ENCODE peak calls at places on chromosomes 2 and 18, in eight cellular contexts. Z, X, M, U, E, Y, C and V are unnamed samples.

GRCh38 chr2:8575810-8576423 is 105.9 kb upstream of the ID2 start:
- DNase-seq in Z (no peak), X (no peak), M (no peak), U (no peak), E (no peak), Y (no peak), C (no peak), V (peak)

GRCh38 chr2:44433841-44434240 is 72.1 kb downstream of the CAMKMT start:
- DNase-seq in Z (no peak), X (no peak), M (peak), U (no peak), E (no peak), Y (peak), C (no peak), V (no peak)

GRCh38 chr18:4130734-4131719 is 324.1 kb downstream of the DLGAP1 start:
- DNase-seq in Z (no peak), X (no peak), M (no peak), U (no peak), E (peak), Y (no peak), C (no peak), V (no peak)

GRCh38 chr18:2847341-2848144 is 737 bp downstream of the EMILIN2 start:
- DNase-seq in Z (no peak), X (no peak), M (no peak), U (no peak), E (peak), Y (peak), C (peak), V (no peak)

GRCh38 chr2:145091011-145091744 is 571.3 kb upstream of the ZEB2 start:
- DNase-seq in Z (no peak), X (no peak), M (no peak), U (no peak), E (no peak), Y (peak), C (no peak), V (no peak)

GRCh38 chr2:209236369-209236768 is 187.5 kb upstream of the MAP2 start:
- DNase-seq in Z (no peak), X (no peak), M (no peak), U (no peak), E (no peak), Y (no peak), C (no peak), V (no peak)

GRCh38 chr2:234427081-234428058 is 69.5 kb downstream of the ARL4C start:
- DNase-seq in Z (no peak), X (no peak), M (no peak), U (no peak), E (peak), Y (peak), C (peak), V (no peak)

GRCh38 chr2:184875911-184876310 is 277.6 kb downstream of the ZNF804A start:
- DNase-seq in Z (no peak), X (no peak), M (no peak), U (peak), E (no peak), Y (no peak), C (no peak), V (no peak)

GRCh38 chr2:74001121-74001520 is 16.4 kb downstream of the TET3 start:
- DNase-seq in Z (no peak), X (no peak), M (no peak), U (no peak), E (no peak), Y (no peak), C (no peak), V (no peak)

GRCh38 chr2:240139666-240140393 is 628 bp downstream of the OTOS start:
- DNase-seq in Z (no peak), X (peak), M (no peak), U (no peak), E (no peak), Y (no peak), C (no peak), V (no peak)

GRCh38 chr2:121135168-121135853 is 149.7 kb downstream of the TFCP2L1 start:
- DNase-seq in Z (no peak), X (no peak), M (no peak), U (no peak), E (no peak), Y (no peak), C (no peak), V (no peak)

GRCh38 chr2:46029332-46029811 is 267.8 kb upstream of the EPAS1 start:
- DNase-seq in Z (no peak), X (no peak), M (peak), U (peak), E (no peak), Y (peak), C (peak), V (no peak)

GRCh38 chr18:7623681-7624080 is 56.6 kb downstream of the PTPRM start:
- DNase-seq in Z (no peak), X (no peak), M (no peak), U (no peak), E (no peak), Y (no peak), C (no peak), V (no peak)

GRCh38 chr2:27805180-27805579 is 33.7 kb downstream of the MRPL33 start:
- DNase-seq in Z (no peak), X (no peak), M (no peak), U (no peak), E (no peak), Y (no peak), C (no peak), V (no peak)

GRCh38 chr2:8027387-8027786 is 654.5 kb upstream of the ID2 start:
- DNase-seq in Z (no peak), X (no peak), M (no peak), U (no peak), E (no peak), Y (no peak), C (no peak), V (no peak)

GRCh38 chr2:119240311-119241204 is 16.9 kb downstream of the STEAP3 start:
- DNase-seq in Z (peak), X (peak), M (peak), U (peak), E (peak), Y (peak), C (no peak), V (peak)

GRCh38 chr2:72917138-72917874 is at the start of gene EMX1:
- DNase-seq in Z (peak), X (peak), M (peak), U (no peak), E (peak), Y (no peak), C (peak), V (no peak)

GRCh38 chr2:23602113-23602512 is 217.1 kb downstream of the KLHL29 start:
- DNase-seq in Z (no peak), X (no peak), M (peak), U (peak), E (no peak), Y (peak), C (no peak), V (no peak)

GRCh38 chr2:139694327-139694726 is 914.1 kb upstream of the NXPH2 start:
- DNase-seq in Z (no peak), X (no peak), M (no peak), U (no peak), E (no peak), Y (no peak), C (no peak), V (no peak)

GRCh38 chr2:219434468-219434717 is 250 bp upstream of the SPEG start:
- DNase-seq in Z (no peak), X (no peak), M (no peak), U (no peak), E (no peak), Y (no peak), C (no peak), V (no peak)

GRCh38 chr2:187547353-187547979 is 6.8 kb downstream of the TFPI start:
- DNase-seq in Z (peak), X (no peak), M (peak), U (peak), E (peak), Y (peak), C (no peak), V (peak)

GRCh38 chr2:43214253-43214652 is 12.2 kb downstream of the ZFP36L2 start:
- DNase-seq in Z (no peak), X (no peak), M (no peak), U (no peak), E (no peak), Y (no peak), C (no peak), V (no peak)

GRCh38 chr2:127810156-127810636 is 775 bp downstream of the WDR33 start:
- DNase-seq in Z (peak), X (no peak), M (peak), U (no peak), E (peak), Y (peak), C (no peak), V (no peak)

GRCh38 chr2:24722141-24722790 is 70.9 kb downstream of the PTRHD1 start:
- DNase-seq in Z (no peak), X (no peak), M (no peak), U (no peak), E (no peak), Y (no peak), C (no peak), V (no peak)

GRCh38 chr18:49247786-49248185 is 212.7 kb downstream of the DYM start:
- DNase-seq in Z (no peak), X (no peak), M (no peak), U (no peak), E (no peak), Y (peak), C (no peak), V (no peak)

GRCh38 chr2:101446869-101447268 is 28.0 kb downstream of the RFX8 start:
- DNase-seq in Z (no peak), X (no peak), M (peak), U (no peak), E (no peak), Y (no peak), C (no peak), V (no peak)

GRCh38 chr2:178865537-178865936 is 58.3 kb upstream of the TTN start:
- DNase-seq in Z (no peak), X (no peak), M (no peak), U (no peak), E (no peak), Y (no peak), C (no peak), V (no peak)

GRCh38 chr2:28697602-28698149 is 54.0 kb upstream of the PPP1CB start:
- DNase-seq in Z (no peak), X (no peak), M (no peak), U (no peak), E (no peak), Y (no peak), C (no peak), V (no peak)

GRCh38 chr2:118169359-118170005 is 81.2 kb downstream of the INSIG2 start:
- DNase-seq in Z (no peak), X (no peak), M (no peak), U (no peak), E (peak), Y (no peak), C (no peak), V (no peak)

GRCh38 chr2:218033590-218034496 is 31.0 kb upstream of the TNS1 start:
- DNase-seq in Z (peak), X (peak), M (no peak), U (no peak), E (no peak), Y (no peak), C (peak), V (peak)

GRCh38 chr2:202764991-202765390 is 106.6 kb downstream of the ICA1L start:
- DNase-seq in Z (no peak), X (no peak), M (no peak), U (no peak), E (no peak), Y (no peak), C (no peak), V (no peak)
- TF ChIP-seq CTCF in Z (no peak), X (no peak), M (no peak), U (no peak), E (no peak), Y (no peak), C (no peak), V (no peak)

DNA sequence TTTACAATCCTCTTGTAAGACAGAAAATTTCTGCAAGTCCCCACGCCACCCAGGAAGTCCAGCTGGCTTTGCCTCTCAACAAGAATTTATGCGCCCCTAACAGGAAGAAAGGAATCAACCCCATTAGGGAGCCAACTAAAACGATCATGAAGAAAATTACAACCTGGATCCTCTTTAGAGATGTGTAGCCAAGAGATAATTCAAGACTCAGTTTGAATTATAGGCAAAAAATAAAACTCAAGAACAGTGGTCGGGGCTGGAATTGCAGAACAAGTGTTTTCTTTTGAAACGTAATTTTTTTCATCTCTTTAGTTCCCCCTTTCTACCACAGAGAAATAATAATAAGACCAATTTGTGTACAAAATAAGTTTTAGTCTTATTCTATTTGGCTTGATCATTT is 22.4 kb downstream of the PDCD1 start:
- DNase-seq in Z (no peak), X (no peak), M (no peak), U (no peak), E (no peak), Y (no peak), C (no peak), V (peak)
- TF ChIP-seq CTCF in Z (no peak), X (no peak), M (no peak), U (no peak), E (no peak), Y (no peak), C (no peak), V (no peak)

GRCh38 chr2:85594715-85595377 is 699 bp upstream of the RNF181 start:
- DNase-seq in Z (no peak), X (no peak), M (no peak), U (no peak), E (no peak), Y (no peak), C (no peak), V (no peak)
- TF ChIP-seq CTCF in Z (no peak), X (no peak), M (no peak), U (no peak), E (no peak), Y (no peak), C (no peak), V (no peak)

GRCh38 chr2:86518498-86518897 is 44.7 kb downstream of the CHMP3 start:
- DNase-seq in Z (no peak), X (no peak), M (no peak), U (no peak), E (peak), Y (peak), C (no peak), V (no peak)
- TF ChIP-seq CTCF in Z (no peak), X (no peak), M (peak), U (peak), E (peak), Y (peak), C (no peak), V (no peak)

DNA sequence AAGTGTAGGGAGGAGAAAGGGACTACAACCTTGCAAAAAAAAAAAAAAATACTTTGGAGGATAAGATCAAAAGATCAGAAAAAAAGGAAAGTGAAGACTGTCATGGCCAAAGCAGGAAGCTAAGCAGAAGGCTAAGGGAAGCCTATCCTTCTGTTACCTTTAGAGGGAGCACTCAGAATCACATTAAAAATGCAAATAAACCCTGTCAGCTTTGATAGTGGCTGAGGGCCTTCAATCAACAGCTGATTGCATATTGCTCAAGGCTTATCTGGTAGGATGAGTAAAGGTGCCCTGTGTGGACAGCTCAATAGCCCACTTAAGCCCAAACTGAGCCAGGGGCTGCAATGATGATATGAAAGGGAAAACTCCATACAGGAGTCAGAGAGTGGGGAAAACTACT is 1021.2 kb downstream of the LRP1B start:
- DNase-seq in Z (no peak), X (no peak), M (peak), U (no peak), E (no peak), Y (no peak), C (no peak), V (no peak)
- TF ChIP-seq CTCF in Z (no peak), X (no peak), M (no peak), U (peak), E (peak), Y (no peak), C (no peak), V (no peak)

DNA sequence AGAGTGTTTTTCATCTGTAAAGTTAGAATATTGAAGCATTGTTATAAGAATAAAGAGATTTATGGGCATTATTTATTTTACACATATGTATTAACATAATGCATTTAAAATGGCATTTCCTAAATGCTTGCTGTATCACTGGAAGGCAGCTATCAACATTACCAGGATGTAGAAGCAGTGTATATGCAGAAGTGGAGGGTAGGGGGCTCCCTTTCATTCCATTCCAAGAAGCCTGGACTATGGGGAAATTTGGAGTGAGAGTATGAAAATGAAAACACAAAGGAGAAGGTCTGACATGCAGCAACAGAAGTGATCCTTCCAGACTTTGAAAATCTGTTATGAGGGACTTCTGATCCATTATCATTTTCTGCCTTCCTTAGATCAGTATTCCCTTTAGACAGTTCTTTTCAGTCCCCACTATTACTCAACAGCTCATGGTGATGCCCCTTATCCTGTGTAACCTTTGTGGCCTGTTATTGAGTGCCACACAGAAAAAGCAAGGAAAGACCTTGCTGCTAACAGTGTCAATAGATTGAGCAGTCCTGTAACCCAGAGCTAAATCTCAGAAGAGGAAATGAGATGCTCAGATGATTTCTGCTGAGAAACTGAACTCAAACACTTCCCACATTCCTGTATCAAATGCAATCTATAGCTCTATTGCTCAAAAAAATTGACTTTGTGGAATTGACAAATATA is 216.6 kb downstream of the HNMT start:
- DNase-seq in Z (no peak), X (no peak), M (no peak), U (no peak), E (peak), Y (no peak), C (no peak), V (no peak)
- TF ChIP-seq CTCF in Z (no peak), X (no peak), M (no peak), U (no peak), E (no peak), Y (peak), C (no peak), V (no peak)

GRCh38 chr2:12716250-12717190 is at the start of gene TRIB2:
- DNase-seq in Z (peak), X (peak), M (peak), U (peak), E (peak), Y (peak), C (peak), V (peak)
- TF ChIP-seq CTCF in Z (no peak), X (no peak), M (peak), U (no peak), E (no peak), Y (no peak), C (no peak), V (no peak)

GRCh38 chr2:211055438-211055837 is 499.0 kb downstream of the CPS1 start:
- DNase-seq in Z (no peak), X (no peak), M (no peak), U (no peak), E (peak), Y (no peak), C (peak), V (no peak)
- TF ChIP-seq CTCF in Z (no peak), X (no peak), M (no peak), U (no peak), E (no peak), Y (no peak), C (no peak), V (no peak)

DNA sequence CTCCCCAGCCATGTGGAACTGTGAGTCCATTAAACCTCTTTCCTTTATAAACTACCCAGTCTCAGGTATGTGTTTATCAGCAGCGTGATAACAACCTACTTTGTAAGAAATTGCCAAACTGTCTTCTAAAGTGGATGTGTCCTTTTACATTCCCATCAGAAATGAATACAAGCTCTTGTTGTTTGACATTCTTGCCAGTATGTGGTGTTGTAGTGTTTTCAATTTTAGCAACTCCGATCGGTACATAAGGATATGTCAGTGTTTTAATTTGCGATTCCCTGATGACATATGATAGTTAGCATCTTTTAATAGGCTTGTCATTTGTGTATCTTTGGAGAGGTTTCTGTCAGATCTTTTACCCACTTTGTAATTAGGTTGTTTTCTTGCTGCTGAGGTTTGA is 1156.3 kb upstream of the CRIM1 start:
- DNase-seq in Z (no peak), X (no peak), M (no peak), U (no peak), E (no peak), Y (no peak), C (no peak), V (no peak)
- TF ChIP-seq CTCF in Z (no peak), X (no peak), M (no peak), U (no peak), E (no peak), Y (no peak), C (peak), V (no peak)

DNA sequence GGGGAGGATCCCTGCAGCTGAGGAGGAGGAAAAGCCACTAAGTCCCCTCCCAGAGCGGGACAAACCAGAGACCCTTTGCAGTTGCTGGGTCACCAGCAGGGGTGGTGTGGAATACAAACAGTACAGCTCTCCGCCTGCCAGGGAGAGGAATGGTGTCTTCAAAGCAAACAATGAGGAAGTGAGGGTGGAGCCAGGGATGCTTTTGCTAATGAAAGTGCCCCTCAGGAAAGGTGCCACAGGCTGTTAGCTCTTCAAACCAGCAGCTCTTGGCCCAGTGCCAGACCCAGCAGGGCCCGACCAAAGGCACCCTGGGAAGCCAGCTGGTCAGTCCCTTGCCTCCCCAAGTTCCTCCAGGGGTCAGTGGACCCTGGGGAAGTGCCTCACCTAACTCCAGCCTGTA is 102.8 kb downstream of the HIBCH start:
- DNase-seq in Z (no peak), X (peak), M (no peak), U (no peak), E (peak), Y (no peak), C (peak), V (no peak)
- TF ChIP-seq CTCF in Z (no peak), X (no peak), M (no peak), U (no peak), E (no peak), Y (no peak), C (no peak), V (no peak)